ENCODE peak calls at places on chromosomes 6 and 20, in six cellular contexts. R, V, Z, L, U and B are unnamed samples.
A peak's percentile ranks its signal among the peaks of the same experiment; 100 is the strongest.

GRCh38 chr6:55632953-55633352 is 54.0 kb upstream of the HMGCLL1 start:
- DNase-seq in R (peak; percentile 67), V (peak; percentile 5), Z (peak; percentile 1), L (no peak), U (no peak), B (no peak)

GRCh38 chr6:106056738-106057390 is 29.3 kb upstream of the PRDM1 start:
- DNase-seq in R (peak; percentile 16), V (no peak), Z (no peak), L (no peak), U (no peak), B (no peak)

GRCh38 chr20:23419995-23420901 is 1.0 kb downstream of the NAPB start:
- DNase-seq in R (peak; percentile 61), V (peak; percentile 67), Z (peak; percentile 57), L (peak; percentile 40), U (no peak), B (peak; percentile 84)

GRCh38 chr20:49325981-49326380 is 48.1 kb upstream of the ZNFX1 start:
- DNase-seq in R (no peak), V (peak; percentile 58), Z (peak; percentile 48), L (no peak), U (no peak), B (peak; percentile 86)

GRCh38 chr20:50587291-50587961 is 77.2 kb downstream of the PTPN1 start:
- DNase-seq in R (no peak), V (no peak), Z (no peak), L (no peak), U (no peak), B (no peak)

GRCh38 chr6:36660771-36661471 is 17.6 kb upstream of the CDKN1A start:
- DNase-seq in R (no peak), V (no peak), Z (peak; percentile 23), L (peak; percentile 84), U (no peak), B (peak; percentile 71)

GRCh38 chr6:41074692-41075436 is 2.1 kb downstream of the NFYA start:
- DNase-seq in R (no peak), V (peak; percentile 7), Z (no peak), L (no peak), U (no peak), B (peak; percentile 66)

GRCh38 chr20:49572857-49573256 is 4.9 kb upstream of the PTGIS start:
- DNase-seq in R (no peak), V (no peak), Z (no peak), L (peak; percentile 48), U (no peak), B (no peak)

GRCh38 chr6:7878401-7878964 is 32.1 kb downstream of the TXNDC5 start:
- DNase-seq in R (no peak), V (no peak), Z (no peak), L (no peak), U (no peak), B (no peak)

GRCh38 chr20:54284928-54285704 is 77.2 kb downstream of the PFDN4 start:
- DNase-seq in R (peak; percentile 78), V (peak; percentile 65), Z (peak; percentile 57), L (no peak), U (peak; percentile 35), B (peak; percentile 30)

GRCh38 chr6:56199956-56200355 is 47.4 kb downstream of the COL21A1 start:
- DNase-seq in R (peak; percentile 64), V (peak; percentile 25), Z (peak; percentile 9), L (no peak), U (no peak), B (peak; percentile 54)

GRCh38 chr6:45930419-45931059 is 85.1 kb downstream of the CLIC5 start:
- DNase-seq in R (peak; percentile 82), V (peak; percentile 51), Z (peak; percentile 20), L (peak; percentile 72), U (peak; percentile 54), B (peak; percentile 67)

GRCh38 chr20:50797142-50797541 is 2.3 kb downstream of the BCAS4 start:
- DNase-seq in R (no peak), V (no peak), Z (no peak), L (no peak), U (no peak), B (no peak)

GRCh38 chr6:26538572-26538902 is 371 bp downstream of the HMGN4 start:
- DNase-seq in R (peak; percentile 19), V (no peak), Z (no peak), L (peak; percentile 76), U (no peak), B (no peak)

GRCh38 chr6:12548526-12548925 is 168.0 kb upstream of the PHACTR1 start:
- DNase-seq in R (no peak), V (peak; percentile 95), Z (peak; percentile 95), L (no peak), U (no peak), B (peak; percentile 62)

GRCh38 chr6:12543953-12544352 is 172.6 kb upstream of the PHACTR1 start:
- DNase-seq in R (no peak), V (peak; percentile 37), Z (peak; percentile 35), L (no peak), U (no peak), B (no peak)

GRCh38 chr6:12545837-12546658 is 170.5 kb upstream of the PHACTR1 start:
- DNase-seq in R (peak; percentile 93), V (peak; percentile 94), Z (peak; percentile 92), L (no peak), U (peak; percentile 6), B (peak; percentile 76)

GRCh38 chr6:12545141-12545540 is 171.4 kb upstream of the PHACTR1 start:
- DNase-seq in R (no peak), V (no peak), Z (no peak), L (no peak), U (no peak), B (no peak)

DNA sequence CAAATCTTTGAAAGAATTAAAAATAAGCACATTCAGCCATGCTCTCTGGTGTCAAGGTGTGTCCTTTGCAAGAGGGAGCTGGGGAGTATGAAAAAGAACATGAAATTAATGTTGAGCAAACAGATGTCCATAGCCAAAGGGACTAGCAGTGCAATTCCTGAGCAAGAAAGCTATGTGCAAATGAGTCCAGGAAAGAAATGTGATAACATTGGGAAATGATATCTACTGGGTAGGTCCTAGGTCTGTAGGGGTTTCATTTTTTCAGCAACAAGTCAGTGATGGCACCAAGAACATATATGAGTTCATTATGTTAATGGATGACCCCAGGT is 169.9 kb upstream of the PHACTR1 start:
- DNase-seq in R (no peak), V (no peak), Z (no peak), L (no peak), U (no peak), B (no peak)
- H3K4me2 ChIP-seq in R (no peak overlapping the region), V (no peak overlapping the region), Z (peak overlapping the region; percentile 57), L (no peak overlapping the region), U (no peak overlapping the region), B (no peak overlapping the region)

GRCh38 chr20:57703013-57703412 is 6.8 kb downstream of the PMEPA1 start:
- DNase-seq in R (no peak), V (no peak), Z (no peak), L (no peak), U (no peak), B (no peak)

GRCh38 chr20:57702521-57702920 is 7.3 kb downstream of the PMEPA1 start:
- DNase-seq in R (no peak), V (no peak), Z (no peak), L (no peak), U (no peak), B (no peak)

GRCh38 chr20:57701090-57701489 is 8.7 kb downstream of the PMEPA1 start:
- DNase-seq in R (no peak), V (no peak), Z (no peak), L (no peak), U (no peak), B (no peak)

GRCh38 chr20:57701651-57702050 is 8.2 kb downstream of the PMEPA1 start:
- DNase-seq in R (no peak), V (no peak), Z (no peak), L (no peak), U (no peak), B (no peak)

GRCh38 chr20:57702091-57702490 is 7.7 kb downstream of the PMEPA1 start:
- DNase-seq in R (no peak), V (no peak), Z (no peak), L (no peak), U (no peak), B (no peak)
- H3K9ac ChIP-seq in R (no peak overlapping the region), V (no peak overlapping the region), Z (no peak overlapping the region), L (no peak overlapping the region), U (no peak overlapping the region), B (no peak overlapping the region)

DNA sequence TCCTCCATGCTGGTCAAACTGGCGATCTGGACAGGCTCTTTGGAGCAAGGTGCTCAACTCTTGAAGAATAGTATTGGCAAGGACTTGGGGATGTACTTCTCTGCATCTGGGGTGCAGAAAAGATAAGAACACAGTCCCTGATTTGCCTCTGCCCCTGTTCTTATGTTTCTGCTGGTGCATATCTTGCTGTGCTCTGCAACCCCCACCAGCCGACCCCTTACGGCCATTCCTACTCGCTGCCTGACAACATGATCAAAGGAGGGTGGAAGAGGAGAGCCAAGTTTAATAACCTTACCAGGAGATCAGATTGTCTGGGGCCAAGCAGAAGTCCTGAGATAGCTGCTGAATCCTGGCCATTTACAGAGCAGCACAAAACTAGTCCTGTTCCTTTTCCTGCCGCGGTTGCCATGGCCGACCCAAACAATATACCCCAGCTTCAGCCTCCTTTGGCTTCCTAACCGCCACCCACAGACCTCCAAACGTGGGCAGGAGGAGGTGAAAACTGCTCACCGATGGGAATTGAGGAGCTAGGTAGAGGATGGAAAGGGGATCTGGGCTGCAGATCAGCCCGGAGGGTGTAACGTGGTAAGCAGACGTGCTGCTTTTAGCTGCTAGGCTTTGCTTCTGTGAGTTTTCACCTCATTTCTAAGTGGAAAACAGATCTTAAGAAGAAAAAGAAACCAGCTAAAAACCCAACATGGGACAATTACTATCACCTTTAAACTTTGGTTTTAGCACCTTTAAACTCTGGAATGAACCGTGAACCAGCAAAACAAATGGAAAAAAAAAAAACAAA is 60.9 kb downstream of the ATXN1 start:
- DNase-seq in R (no peak), V (peak; percentile 60), Z (no peak), L (no peak), U (no peak), B (no peak)
- H3K4me2 ChIP-seq in R (no peak overlapping the region), V (peak overlapping the region; percentile 49), Z (peak overlapping the region; percentile 80), L (peak overlapping the region; percentile 17), U (no peak overlapping the region), B (peak overlapping the region; percentile 50)

GRCh38 chr6:168133186-168133585 is 54.2 kb upstream of the FRMD1 start:
- DNase-seq in R (no peak), V (peak; percentile 65), Z (peak; percentile 52), L (peak; percentile 56), U (no peak), B (peak; percentile 88)
- H3K9ac ChIP-seq in R (no peak overlapping the region), V (no peak overlapping the region), Z (peak overlapping the region; percentile 14), L (no peak overlapping the region), U (no peak overlapping the region), B (peak overlapping the region; percentile 73)

GRCh38 chr6:137692308-137692707 is 174.8 kb upstream of the TNFAIP3 start:
- DNase-seq in R (no peak), V (no peak), Z (no peak), L (no peak), U (no peak), B (no peak)
- H3K4me2 ChIP-seq in R (no peak overlapping the region), V (no peak overlapping the region), Z (no peak overlapping the region), L (no peak overlapping the region), U (no peak overlapping the region), B (no peak overlapping the region)

GRCh38 chr6:31765559-31765909 is 3.1 kb downstream of the SAPCD1 start:
- DNase-seq in R (no peak), V (no peak), Z (no peak), L (no peak), U (no peak), B (no peak)
- H3K9ac ChIP-seq in R (no peak overlapping the region), V (no peak overlapping the region), Z (no peak overlapping the region), L (no peak overlapping the region), U (no peak overlapping the region), B (no peak overlapping the region)